ENCODE peak calls at places on chromosomes 11 and 22, in nine cellular contexts. Y, I, S, J, U, E, G, C and F are unnamed samples.
A peak's percentile ranks its signal among the peaks of the same experiment; 100 is the strongest.

GRCh38 chr11:69297926-69298777 is 4.2 kb downstream of the MYEOV start:
- DNase-seq in Y (peak; percentile 88), I (no peak), S (peak; percentile 92), J (peak; percentile 87), U (peak; percentile 88), E (peak; percentile 86), G (peak; percentile 95), C (no peak), F (peak; percentile 81)

GRCh38 chr11:10666556-10666955 is 27.0 kb downstream of the IRAG1 start:
- DNase-seq in Y (no peak), I (no peak), S (peak; percentile 43), J (no peak), U (peak; percentile 61), E (peak; percentile 67), G (peak; percentile 66), C (no peak), F (peak; percentile 67)

GRCh38 chr11:28606930-28607329 is 498.7 kb downstream of the METTL15 start:
- DNase-seq in Y (no peak), I (no peak), S (peak; percentile 27), J (no peak), U (no peak), E (no peak), G (peak; percentile 38), C (peak; percentile 63), F (peak; percentile 41)

GRCh38 chr11:109109916-109110315 is 312.1 kb upstream of the C11orf87 start:
- DNase-seq in Y (no peak), I (no peak), S (no peak), J (no peak), U (no peak), E (no peak), G (no peak), C (no peak), F (no peak)

GRCh38 chr22:43200031-43200430 is 13.1 kb upstream of the TTLL12 start:
- DNase-seq in Y (no peak), I (no peak), S (no peak), J (peak; percentile 52), U (no peak), E (no peak), G (no peak), C (no peak), F (no peak)

GRCh38 chr22:40853961-40854360 is 2.5 kb downstream of the ST13 start:
- DNase-seq in Y (no peak), I (no peak), S (peak; percentile 40), J (no peak), U (peak; percentile 15), E (peak; percentile 48), G (no peak), C (no peak), F (no peak)

GRCh38 chr11:107563702-107564101 is 1.8 kb downstream of the ALKBH8 start:
- DNase-seq in Y (no peak), I (peak; percentile 35), S (peak; percentile 71), J (no peak), U (peak; percentile 69), E (peak; percentile 81), G (peak; percentile 70), C (peak; percentile 54), F (peak; percentile 57)

GRCh38 chr11:107457205-107457557 is 444 bp downstream of the CWF19L2 start:
- DNase-seq in Y (peak; percentile 6), I (no peak), S (peak; percentile 3), J (no peak), U (no peak), E (peak; percentile 51), G (no peak), C (no peak), F (no peak)

GRCh38 chr11:66542362-66542761 is 3.5 kb downstream of the ZDHHC24 start:
- DNase-seq in Y (no peak), I (no peak), S (peak; percentile 61), J (no peak), U (peak; percentile 33), E (peak; percentile 65), G (peak; percentile 19), C (no peak), F (peak; percentile 14)

GRCh38 chr11:130510407-130511006 is 62.1 kb downstream of the ADAMTS15 start:
- DNase-seq in Y (no peak), I (no peak), S (peak; percentile 22), J (no peak), U (peak; percentile 81), E (no peak), G (peak; percentile 57), C (no peak), F (peak; percentile 81)

GRCh38 chr11:721913-722811 is 16.1 kb downstream of the EPS8L2 start:
- DNase-seq in Y (no peak), I (no peak), S (no peak), J (no peak), U (no peak), E (no peak), G (no peak), C (no peak), F (no peak)

GRCh38 chr11:72012897-72013721 is 14.4 kb downstream of the IL18BP start:
- DNase-seq in Y (no peak), I (peak; percentile 74), S (peak; percentile 89), J (peak; percentile 78), U (peak; percentile 85), E (peak; percentile 94), G (peak; percentile 80), C (no peak), F (peak; percentile 94)

GRCh38 chr11:119424775-119425174 is 1.8 kb upstream of the THY1 start:
- DNase-seq in Y (no peak), I (no peak), S (no peak), J (no peak), U (no peak), E (no peak), G (no peak), C (no peak), F (no peak)

GRCh38 chr22:40511604-40512003 is 124.9 kb downstream of the MRTFA start:
- DNase-seq in Y (no peak), I (no peak), S (peak; percentile 43), J (no peak), U (peak; percentile 59), E (peak; percentile 49), G (no peak), C (no peak), F (no peak)

GRCh38 chr11:3000032-3000961 is 8.2 kb upstream of the NAP1L4 start:
- DNase-seq in Y (no peak), I (peak; percentile 51), S (peak; percentile 53), J (peak; percentile 81), U (peak; percentile 59), E (peak; percentile 47), G (peak; percentile 39), C (no peak), F (peak; percentile 83)

GRCh38 chr11:128021304-128022006 is 565.9 kb downstream of the ETS1 start:
- DNase-seq in Y (no peak), I (no peak), S (no peak), J (no peak), U (peak; percentile 31), E (peak; percentile 53), G (peak; percentile 41), C (peak; percentile 78), F (no peak)

GRCh38 chr11:63609971-63610580 is 4.2 kb downstream of the PLAAT3 start:
- DNase-seq in Y (no peak), I (no peak), S (peak; percentile 63), J (no peak), U (no peak), E (no peak), G (no peak), C (peak; percentile 57), F (peak; percentile 10)
- H3K4me3 ChIP-seq in Y (peak overlapping the region; percentile 18), I (no peak overlapping the region), S (no peak overlapping the region), J (peak overlapping the region; percentile 11), U (no peak overlapping the region), E (no peak overlapping the region), G (no peak overlapping the region), C (peak overlapping the region; percentile 41), F (no peak overlapping the region)

GRCh38 chr22:44622147-44622427 is 79.9 kb upstream of the PRR5 start:
- DNase-seq in Y (no peak), I (peak; percentile 10), S (no peak), J (peak; percentile 33), U (no peak), E (no peak), G (no peak), C (peak; percentile 69), F (no peak)

GRCh38 chr22:44618400-44618799 is 83.6 kb upstream of the PRR5 start:
- DNase-seq in Y (no peak), I (no peak), S (no peak), J (peak; percentile 43), U (no peak), E (no peak), G (no peak), C (peak; percentile 44), F (no peak)

GRCh38 chr22:44621401-44622146 is 80.4 kb upstream of the PRR5 start:
- DNase-seq in Y (no peak), I (peak; percentile 17), S (no peak), J (peak; percentile 36), U (no peak), E (no peak), G (no peak), C (no peak), F (no peak)

GRCh38 chr22:44620841-44621382 is 81.1 kb upstream of the PRR5 start:
- DNase-seq in Y (no peak), I (peak; percentile 8), S (no peak), J (peak; percentile 40), U (no peak), E (no peak), G (no peak), C (no peak), F (no peak)

GRCh38 chr22:44620129-44620840 is 81.7 kb upstream of the PRR5 start:
- DNase-seq in Y (no peak), I (peak; percentile 53), S (peak; percentile 55), J (peak; percentile 88), U (peak; percentile 55), E (peak; percentile 74), G (peak; percentile 61), C (peak; percentile 91), F (peak; percentile 54)
- H3K4me3 ChIP-seq in Y (no peak overlapping the region), I (no peak overlapping the region), S (no peak overlapping the region), J (no peak overlapping the region), U (no peak overlapping the region), E (no peak overlapping the region), G (no peak overlapping the region), C (no peak overlapping the region), F (no peak overlapping the region)

GRCh38 chr11:6656581-6656915 is 939 bp upstream of the DCHS1 start:
- DNase-seq in Y (no peak), I (no peak), S (no peak), J (no peak), U (no peak), E (no peak), G (no peak), C (no peak), F (no peak)
- H3K4me3 ChIP-seq in Y (no peak overlapping the region), I (peak overlapping the region; percentile 53), S (no peak overlapping the region), J (peak overlapping the region; percentile 54), U (no peak overlapping the region), E (no peak overlapping the region), G (no peak overlapping the region), C (peak overlapping the region; percentile 87), F (no peak overlapping the region)

DNA sequence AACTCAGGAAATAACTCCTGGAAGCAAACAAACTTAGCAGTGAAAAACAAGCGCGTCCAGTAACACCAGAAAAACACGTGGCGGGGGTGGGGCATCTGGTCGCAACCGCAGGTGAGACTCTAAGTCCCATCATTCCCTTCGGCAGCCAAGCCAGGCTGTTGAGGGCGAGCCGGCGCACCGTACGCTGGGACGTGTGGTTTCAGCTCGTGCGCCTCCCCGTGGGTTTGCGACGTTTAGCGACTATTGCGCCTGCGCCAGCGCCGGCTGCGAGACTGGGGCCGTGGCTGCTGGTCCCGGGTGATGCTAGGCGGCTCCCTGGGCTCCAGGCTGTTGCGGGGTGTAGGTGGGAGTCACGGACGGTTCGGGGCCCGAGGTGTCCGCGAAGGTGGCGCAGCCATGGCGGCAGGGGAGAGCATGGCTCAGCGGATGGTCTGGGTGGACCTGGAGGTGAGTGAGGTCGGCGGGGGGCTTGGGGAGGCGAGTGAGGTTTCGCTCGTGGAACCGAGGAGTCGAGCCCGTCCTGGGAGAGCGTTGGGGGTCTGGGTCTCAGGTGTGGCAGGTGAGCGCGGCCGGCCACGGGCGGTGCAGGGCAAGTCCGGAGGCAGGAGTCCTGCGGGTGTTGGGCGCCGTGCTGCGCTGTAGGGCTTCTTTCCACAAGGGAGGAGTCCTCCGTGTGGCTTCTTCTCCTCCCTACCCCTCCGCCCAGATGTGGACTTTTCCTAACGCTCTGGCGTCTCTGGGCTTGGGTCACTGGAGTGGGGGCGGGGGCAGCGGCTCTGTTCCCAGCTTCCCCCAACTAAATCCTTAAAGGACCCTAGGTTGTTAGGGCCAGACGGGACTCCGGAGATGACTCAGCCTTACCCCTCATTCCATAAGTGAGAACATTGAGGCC is at the start of gene REXO2:
- DNase-seq in Y (peak; percentile 63), I (peak; percentile 95), S (peak; percentile 94), J (peak; percentile 97), U (peak; percentile 96), E (peak; percentile 98), G (peak; percentile 96), C (peak; percentile 96), F (peak; percentile 95)
- H3K4me3 ChIP-seq in Y (peak within 1 kb of the TSS; percentile 97), I (peak within 1 kb of the TSS; percentile 73), S (peak within 1 kb of the TSS; percentile 90), J (peak within 1 kb of the TSS; percentile 82), U (peak within 1 kb of the TSS; percentile 82), E (peak within 1 kb of the TSS; percentile 96), G (peak within 1 kb of the TSS; percentile 98), C (peak within 1 kb of the TSS; percentile 95), F (peak within 1 kb of the TSS; percentile 100)